ENCODE peak calls at places on chromosomes 5 and 9, in ten cellular contexts. Y is AG04449, M is heart left ventricle, W is fibroblast of lung, K is astrocyte of the spinal cord, Q is psoas muscle, J is heart right ventricle, H is endothelial cell of umbilical vein, V is H9, B is neural crest cell. X is an unnamed sample.

GRCh38 chr5:95284512-95285405 is at the start of gene MCTP1:
- DNase-seq in Q (no peak), K (peak; percentile 18), W (no peak), V (peak; percentile 66), B (peak; percentile 44), Y (no peak), J (no peak), H (peak; percentile 21), M (peak; percentile 64), X (no peak)

GRCh38 chr9:33776578-33776977 is 18.8 kb upstream of the PRSS3 start:
- DNase-seq in M (no peak), V (no peak), B (no peak), W (no peak), Y (no peak), Q (no peak), J (no peak), H (no peak), K (no peak), X (no peak)

GRCh38 chr5:90562331-90562730 is 3.7 kb downstream of the ADGRV1 start:
- DNase-seq in Q (no peak), J (no peak), H (no peak), V (no peak), B (no peak), M (no peak), K (no peak), Y (no peak), W (no peak), X (no peak)

GRCh38 chr5:161094411-161094810 is 242.4 kb upstream of the ATP10B start:
- DNase-seq in V (no peak), M (no peak), Y (no peak), J (no peak), B (no peak), K (peak; percentile 58), Q (no peak), H (no peak), W (peak; percentile 22), X (no peak)

GRCh38 chr5:82330921-82331320 is 52.8 kb upstream of the RPS23 start:
- DNase-seq in M (no peak), Y (no peak), W (peak; percentile 68), B (no peak), H (no peak), Q (no peak), K (no peak), J (no peak), V (no peak), X (no peak)

GRCh38 chr9:105441761-105442160 is 6.1 kb upstream of the FSD1L start:
- DNase-seq in J (no peak), W (no peak), V (no peak), B (no peak), Y (no peak), Q (peak; percentile 62), K (no peak), M (no peak), H (no peak), X (no peak)

GRCh38 chr5:43010956-43011355 is 29.2 kb downstream of the ANXA2R start:
- DNase-seq in H (no peak), K (no peak), W (peak; percentile 37), Y (no peak), V (no peak), B (no peak), J (peak; percentile 30), Q (no peak), M (no peak), X (no peak)

GRCh38 chr5:97101189-97101910 is 41.1 kb downstream of the LIX1 start:
- DNase-seq in J (no peak), W (peak; percentile 16), Y (no peak), M (no peak), B (no peak), K (peak; percentile 45), V (no peak), H (no peak), Q (no peak), X (no peak)

GRCh38 chr9:111959468-111959941 is 62.9 kb downstream of the UGCG start:
- DNase-seq in B (no peak), V (no peak), J (no peak), Y (peak; percentile 89), Q (peak; percentile 67), M (no peak), K (peak; percentile 69), W (peak; percentile 82), H (peak; percentile 49), X (no peak)

GRCh38 chr9:111959960-111960359 is 63.3 kb downstream of the UGCG start:
- DNase-seq in Y (no peak), K (peak; percentile 74), H (peak; percentile 51), J (no peak), Q (no peak), V (no peak), M (no peak), B (no peak), W (peak; percentile 32), X (no peak)

GRCh38 chr9:111961575-111961974 is 65.0 kb downstream of the UGCG start:
- DNase-seq in J (no peak), V (no peak), Y (no peak), W (peak; percentile 56), Q (no peak), M (no peak), K (peak; percentile 98), B (no peak), H (peak; percentile 87), X (no peak)

GRCh38 chr9:111962021-111962420 is 65.4 kb downstream of the UGCG start:
- DNase-seq in V (no peak), H (no peak), J (no peak), Y (no peak), Q (no peak), W (no peak), B (no peak), M (no peak), K (no peak), X (no peak)

DNA sequence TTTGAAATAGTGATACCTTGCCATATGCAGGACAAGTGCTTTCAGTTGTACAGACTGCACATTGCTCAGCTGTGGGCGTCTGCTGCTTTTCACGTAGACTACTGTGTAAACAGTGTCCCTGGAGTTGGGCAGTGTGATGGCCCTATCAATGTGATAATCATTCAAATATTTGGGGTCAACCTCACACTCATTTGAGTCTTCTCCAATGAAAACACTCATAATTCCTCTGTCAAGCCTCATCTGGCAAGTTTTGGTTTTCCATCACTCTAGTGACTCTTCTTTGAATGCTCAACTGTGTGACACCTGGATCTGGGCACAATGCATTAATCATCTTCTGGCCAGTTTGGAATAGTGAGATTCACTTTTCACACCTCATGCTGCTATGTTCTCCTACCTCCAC is 64.4 kb downstream of the UGCG start:
- DNase-seq in J (no peak), K (peak; percentile 62), H (peak; percentile 45), Q (no peak), B (no peak), W (peak; percentile 37), M (no peak), V (no peak), Y (no peak), X (no peak)
- TF ChIP-seq CTCF in J (no peak), K (no peak), H (no peak), Q (no peak), B (no peak), W (no peak), M (no peak), V (no peak), Y (no peak), X (no peak)

GRCh38 chr9:128923493-128923883 is 2.7 kb downstream of the PHYHD1 start:
- DNase-seq in V (no peak), K (no peak), W (no peak), H (no peak), J (no peak), M (no peak), Y (no peak), Q (no peak), B (no peak), X (no peak)

GRCh38 chr9:128920381-128921058 is at the start of gene PHYHD1:
- DNase-seq in M (peak; percentile 81), W (peak; percentile 87), V (no peak), J (peak; percentile 50), B (no peak), Q (peak; percentile 84), Y (peak; percentile 33), H (no peak), K (peak; percentile 53), X (peak; percentile 56)

GRCh38 chr9:128919409-128919808 is 1.4 kb upstream of the PHYHD1 start:
- DNase-seq in Q (no peak), M (no peak), B (no peak), Y (no peak), W (no peak), K (no peak), V (no peak), J (no peak), H (no peak), X (no peak)

GRCh38 chr9:128918921-128919320 is 1.9 kb upstream of the PHYHD1 start:
- DNase-seq in Q (no peak), Y (no peak), J (no peak), B (no peak), V (no peak), H (no peak), M (no peak), K (no peak), W (no peak), X (no peak)

DNA sequence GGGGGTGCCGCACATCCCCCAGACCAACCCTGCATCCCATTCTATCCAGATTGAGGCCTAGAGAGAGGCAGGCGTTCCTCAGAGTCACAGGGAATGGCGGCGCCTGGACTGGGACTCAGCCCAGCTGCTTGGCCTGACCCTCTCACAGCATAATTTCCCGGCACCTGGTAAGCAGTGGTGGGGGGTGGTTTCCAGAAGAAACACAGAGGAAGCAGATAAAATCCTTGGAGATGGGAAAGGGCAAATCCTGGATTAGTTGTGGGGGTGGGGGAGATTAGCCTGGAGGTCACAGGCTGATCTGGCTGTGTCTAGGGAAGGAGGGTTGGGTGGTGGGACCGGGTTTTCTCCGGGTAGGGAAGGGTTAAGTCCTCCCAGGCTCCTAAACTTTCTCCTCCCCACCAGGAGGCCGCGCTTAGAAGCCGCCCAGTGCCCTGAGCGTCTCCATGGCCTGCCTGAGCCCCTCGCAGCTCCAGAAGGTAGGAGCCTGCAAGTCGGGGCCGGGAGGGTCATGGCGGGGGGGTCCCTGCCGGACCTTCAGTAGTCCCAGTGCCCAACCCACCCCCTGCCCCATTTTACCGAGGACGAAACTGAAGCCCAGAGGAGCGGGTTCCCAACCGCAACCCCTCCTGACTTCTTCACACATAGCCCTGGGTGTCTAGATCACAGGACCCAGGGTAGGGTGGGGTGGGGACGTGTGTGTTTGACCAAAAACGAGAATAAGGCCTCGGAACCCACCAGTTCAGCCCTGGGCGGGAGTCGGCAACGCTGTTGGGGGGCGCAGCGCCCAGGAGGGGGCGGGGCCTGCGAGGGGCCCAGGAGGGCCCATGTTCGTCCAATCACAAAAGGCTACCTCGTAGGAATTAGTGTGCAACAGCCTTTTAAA is 1.3 kb downstream of the PHYHD1 start:
- DNase-seq in H (peak; percentile 37), M (peak; percentile 79), W (peak; percentile 67), J (peak; percentile 64), V (peak; percentile 85), B (peak; percentile 54), Y (no peak), Q (peak; percentile 78), K (peak; percentile 34), X (peak; percentile 42)
- TF ChIP-seq CTCF in H (no peak), M (no peak), W (peak; percentile 5), J (peak; percentile 27), V (no peak), B (no peak), Y (no peak), Q (no peak), K (peak; percentile 5), X (peak; percentile 8)

DNA sequence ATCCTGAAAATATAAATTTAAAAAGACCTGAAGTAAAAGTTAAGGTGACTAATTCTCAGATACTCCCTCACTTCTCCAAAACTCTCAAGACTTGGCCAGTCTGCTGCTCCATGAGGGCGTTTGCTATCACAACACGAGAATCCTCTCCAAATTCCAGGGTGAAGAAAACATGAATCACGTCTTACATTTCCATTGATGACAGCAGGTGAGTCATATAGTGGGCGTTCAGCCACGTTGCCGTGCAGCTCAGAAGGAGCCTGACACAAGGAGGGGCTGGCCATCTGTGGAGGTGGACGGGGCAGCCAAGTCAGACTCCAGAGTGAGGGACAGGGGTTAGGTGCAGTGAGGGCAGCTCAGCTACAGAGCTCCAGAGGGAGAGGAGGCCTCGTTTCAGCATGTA is 555.1 kb upstream of the ADAMTS16 start:
- DNase-seq in B (no peak), J (no peak), W (no peak), M (no peak), K (peak; percentile 59), H (no peak), V (no peak), Y (peak; percentile 4), Q (no peak), X (no peak)
- TF ChIP-seq CTCF in B (no peak), J (no peak), W (no peak), M (no peak), K (no peak), H (no peak), V (no peak), Y (no peak), Q (no peak), X (no peak)

GRCh38 chr9:97502984-97503861 is 1.8 kb downstream of the TMOD1 start:
- DNase-seq in K (no peak), J (peak; percentile 21), W (no peak), H (no peak), M (no peak), B (no peak), Q (no peak), V (peak; percentile 42), Y (no peak), X (no peak)

GRCh38 chr9:97503862-97504210 is 2.4 kb downstream of the TMOD1 start:
- DNase-seq in M (no peak), K (no peak), J (no peak), V (no peak), W (no peak), H (no peak), B (no peak), Y (no peak), Q (no peak), X (no peak)

GRCh38 chr9:97505845-97506244 is 4.4 kb downstream of the TMOD1 start:
- DNase-seq in K (no peak), V (no peak), H (no peak), J (no peak), W (no peak), M (no peak), B (no peak), Y (no peak), Q (no peak), X (no peak)

GRCh38 chr9:97506264-97506663 is 4.8 kb downstream of the TMOD1 start:
- DNase-seq in V (no peak), B (no peak), H (no peak), W (no peak), M (no peak), J (no peak), K (no peak), Y (no peak), Q (no peak), X (no peak)

GRCh38 chr9:97504381-97505216 is 3.1 kb downstream of the TMOD1 start:
- DNase-seq in Q (no peak), B (no peak), K (peak; percentile 46), J (peak; percentile 34), H (peak; percentile 56), V (no peak), Y (no peak), W (peak; percentile 24), M (no peak), X (no peak)
- TF ChIP-seq CTCF in Q (no peak), B (no peak), K (no peak), J (no peak), H (no peak), V (no peak), Y (no peak), W (no peak), M (no peak), X (no peak)

X was measured in prostate gland.